ENCODE peak calls at places on chromosomes 5 and 9, in seven cellular contexts. G is effector memory CD4-positive, alpha-beta T cell; U is A549; H is prostate gland; Q is lower lobe of right lung; Z is aorta; T is hepatocyte. D is an unnamed sample. For H3K4me1, the result is how much of the 10 kb centered on the place peaks cover.

GRCh38 chr9:79902937-79903600 is 331.3 kb downstream of the TLE4 start:
- DNase-seq in G (no peak), Q (no peak), Z (no peak), H (no peak), U (no peak), T (no peak), D (no peak)

GRCh38 chr5:172145870-172146747 is 41.9 kb downstream of the STK10 start:
- DNase-seq in T (no peak), U (no peak), Z (no peak), G (no peak), H (no peak), Q (no peak), D (no peak)

GRCh38 chr5:14284366-14285148 is 141.4 kb downstream of the TRIO start:
- DNase-seq in Q (no peak), G (no peak), Z (no peak), U (no peak), H (no peak), T (no peak), D (no peak)

GRCh38 chr5:63603001-63603400 is 359.2 kb downstream of the HTR1A start:
- DNase-seq in H (no peak), T (no peak), Q (no peak), Z (no peak), G (no peak), U (no peak), D (no peak)

GRCh38 chr9:5553211-5553610 is 42.9 kb downstream of the PDCD1LG2 start:
- DNase-seq in T (no peak), U (no peak), Q (no peak), G (no peak), H (no peak), Z (no peak), D (no peak)

GRCh38 chr9:134915046-134915930 is 2.4 kb downstream of the FCN1 start:
- DNase-seq in T (no peak), U (no peak), G (no peak), Q (peak), Z (peak), H (no peak), D (peak)

GRCh38 chr5:147317978-147318684 is 83.3 kb downstream of the STK32A start:
- DNase-seq in T (no peak), H (no peak), U (no peak), Q (no peak), Z (no peak), G (no peak), D (no peak)

GRCh38 chr5:10452768-10453331 is 11.2 kb downstream of the ROPN1L start:
- DNase-seq in H (no peak), Z (no peak), Q (no peak), G (peak), T (peak), U (peak), D (no peak)

GRCh38 chr5:88829053-88829452 is 53.9 kb downstream of the MEF2C start:
- DNase-seq in Z (no peak), Q (no peak), G (no peak), H (no peak), T (no peak), U (no peak), D (peak)

GRCh38 chr5:998276-998974 is 10.2 kb upstream of the NKD2 start:
- DNase-seq in Z (peak), H (no peak), U (no peak), T (no peak), G (no peak), Q (peak), D (no peak)

GRCh38 chr9:14710804-14711203 is 11.7 kb downstream of the CER1 start:
- DNase-seq in H (no peak), T (no peak), Z (no peak), Q (no peak), U (no peak), G (no peak), D (no peak)

GRCh38 chr5:126855266-126855665 is 78.3 kb downstream of the LMNB1 start:
- DNase-seq in U (no peak), Z (no peak), H (no peak), G (no peak), T (no peak), Q (no peak), D (no peak)

GRCh38 chr5:96844476-96844990 is 31.8 kb upstream of the ERAP2 start:
- DNase-seq in U (no peak), G (no peak), T (no peak), H (no peak), Q (no peak), Z (no peak), D (no peak)

GRCh38 chr9:19922476-19923118 is 133.8 kb upstream of the SLC24A2 start:
- DNase-seq in U (peak), G (no peak), T (peak), Z (no peak), Q (no peak), H (no peak), D (no peak)

GRCh38 chr9:84371737-84372136 is 31.2 kb upstream of the SLC28A3 start:
- DNase-seq in T (peak), H (no peak), Z (no peak), Q (no peak), G (no peak), U (no peak), D (peak)

GRCh38 chr9:20980713-20981481 is 50.5 kb downstream of the HACD4 start:
- DNase-seq in H (peak), Z (no peak), Q (no peak), T (no peak), G (no peak), U (no peak), D (no peak)

GRCh38 chr5:141742866-141743651 is 61.0 kb upstream of the ARAP3 start:
- DNase-seq in G (no peak), Q (no peak), H (no peak), T (peak), Z (no peak), U (peak), D (no peak)

GRCh38 chr9:38119570-38119969 is 50.5 kb upstream of the SHB start:
- DNase-seq in U (peak), T (no peak), Z (no peak), G (no peak), Q (no peak), H (no peak), D (no peak)

GRCh38 chr9:94891183-94891582 is 164.7 kb downstream of the AOPEP start:
- DNase-seq in U (no peak), T (no peak), G (no peak), Z (no peak), Q (no peak), H (no peak), D (no peak)

GRCh38 chr9:126612813-126613641 is 701 bp upstream of the LMX1B start:
- DNase-seq in Q (no peak), T (no peak), Z (peak), H (no peak), U (no peak), G (no peak), D (no peak)

GRCh38 chr9:97752274-97752673 is 55.1 kb upstream of the XPA start:
- DNase-seq in T (no peak), U (no peak), H (no peak), G (no peak), Q (no peak), Z (no peak), D (no peak)

GRCh38 chr5:122751293-122751753 is 23.6 kb upstream of the SNX2 start:
- DNase-seq in H (no peak), Z (no peak), T (peak), Q (no peak), G (no peak), U (no peak), D (peak)

GRCh38 chr5:61624966-61625681 is 293.1 kb downstream of the ZSWIM6 start:
- DNase-seq in T (no peak), H (no peak), U (no peak), Q (no peak), G (no peak), Z (no peak), D (no peak)

GRCh38 chr5:90037646-90038045 is 371.9 kb downstream of the CETN3 start:
- DNase-seq in H (no peak), Q (no peak), U (no peak), G (no peak), Z (no peak), T (peak), D (peak)

GRCh38 chr5:54049144-54049543 is 261.2 kb downstream of the ARL15 start:
- DNase-seq in T (no peak), Q (no peak), G (no peak), H (no peak), Z (no peak), U (no peak), D (no peak)

GRCh38 chr5:54045077-54045792 is 265.1 kb downstream of the ARL15 start:
- DNase-seq in Q (no peak), T (peak), H (no peak), U (peak), Z (no peak), G (no peak), D (no peak)

GRCh38 chr5:54049963-54050362 is 260.4 kb downstream of the ARL15 start:
- DNase-seq in T (no peak), G (no peak), H (no peak), Q (no peak), U (no peak), Z (no peak), D (no peak)
- H3K27ac ChIP-seq in T (no peak), G (no peak), H (no peak), Q (no peak), U (peak), Z (no peak), D (no peak)

GRCh38 chr9:35688558-35689350 is 971 bp downstream of the TPM2 start:
- DNase-seq in H (no peak), G (no peak), T (peak), U (no peak), Q (no peak), Z (no peak), D (no peak)

GRCh38 chr9:35690447-35691324 is 961 bp upstream of the TPM2 start:
- DNase-seq in T (peak), H (peak), U (peak), G (no peak), Z (peak), Q (peak), D (peak)

GRCh38 chr9:35687972-35688557 is 1.7 kb downstream of the TPM2 start:
- DNase-seq in Z (no peak), T (no peak), H (no peak), G (no peak), U (no peak), Q (no peak), D (peak)

GRCh38 chr9:35689601-35690446 is at the start of gene TPM2:
- DNase-seq in T (peak), G (no peak), U (peak), Q (peak), Z (peak), H (peak), D (peak)

GRCh38 chr9:35689351-35689600 is 449 bp downstream of the TPM2 start:
- DNase-seq in G (no peak), U (peak), Z (no peak), T (no peak), Q (no peak), H (no peak), D (no peak)
- H3K4me3 ChIP-seq in G (no peak), U (peak), Z (peak), T (peak), Q (peak), H (peak), D (peak)

DNA sequence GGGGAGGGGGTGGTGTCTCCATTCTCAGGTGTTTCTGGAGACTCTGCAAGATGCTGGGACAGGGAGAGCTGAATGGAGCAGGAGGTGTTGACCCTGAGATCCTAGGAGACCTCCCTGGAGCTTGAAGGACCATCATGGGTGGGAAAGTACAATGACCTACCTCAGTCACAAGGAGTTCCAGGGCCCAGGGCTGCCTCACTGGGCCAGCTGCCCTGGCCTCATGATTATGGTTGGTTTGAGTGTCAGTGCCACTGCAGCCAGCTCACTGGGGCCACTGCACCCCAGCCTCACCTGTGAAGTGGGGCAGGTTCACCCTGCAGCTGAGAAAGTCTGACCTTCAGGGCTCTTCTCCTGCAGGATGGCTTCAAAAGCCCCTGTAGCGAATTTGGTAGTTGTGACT is 372.5 kb downstream of the IRX2 start:
- DNase-seq in H (no peak), Q (no peak), G (no peak), Z (no peak), U (no peak), T (no peak), D (no peak)
- H3K4me1 ChIP-seq in H (under half), Q (under half), G (under half), Z (under half), U (under half), T (under half), D (under half)

GRCh38 chr5:150500328-150500841 is 7.5 kb upstream of the NDST1 start:
- DNase-seq in G (no peak), Z (no peak), T (no peak), H (no peak), U (no peak), Q (no peak), D (peak)

GRCh38 chr5:150503386-150503785 is 4.5 kb upstream of the NDST1 start:
- DNase-seq in H (no peak), Z (no peak), Q (no peak), U (no peak), T (no peak), G (no peak), D (no peak)

GRCh38 chr5:150502847-150503246 is 5.1 kb upstream of the NDST1 start:
- DNase-seq in Z (no peak), Q (no peak), T (no peak), H (no peak), U (no peak), G (no peak), D (peak)

GRCh38 chr5:150500905-150501304 is 7.0 kb upstream of the NDST1 start:
- DNase-seq in Z (no peak), U (no peak), T (no peak), Q (no peak), H (no peak), G (no peak), D (no peak)

GRCh38 chr5:150502106-150502505 is 5.8 kb upstream of the NDST1 start:
- DNase-seq in Z (no peak), G (no peak), U (no peak), Q (no peak), T (no peak), H (no peak), D (no peak)
- H3K27ac ChIP-seq in Z (no peak), G (no peak), U (peak), Q (peak), T (no peak), H (no peak), D (peak)

GRCh38 chr5:140044041-140044440 is 942 bp upstream of the NRG2 start:
- DNase-seq in U (no peak), Q (no peak), Z (no peak), G (no peak), H (no peak), T (no peak), D (no peak)
- H3K4me3 ChIP-seq in U (peak), Q (no peak), Z (no peak), G (no peak), H (no peak), T (no peak), D (no peak)

DNA sequence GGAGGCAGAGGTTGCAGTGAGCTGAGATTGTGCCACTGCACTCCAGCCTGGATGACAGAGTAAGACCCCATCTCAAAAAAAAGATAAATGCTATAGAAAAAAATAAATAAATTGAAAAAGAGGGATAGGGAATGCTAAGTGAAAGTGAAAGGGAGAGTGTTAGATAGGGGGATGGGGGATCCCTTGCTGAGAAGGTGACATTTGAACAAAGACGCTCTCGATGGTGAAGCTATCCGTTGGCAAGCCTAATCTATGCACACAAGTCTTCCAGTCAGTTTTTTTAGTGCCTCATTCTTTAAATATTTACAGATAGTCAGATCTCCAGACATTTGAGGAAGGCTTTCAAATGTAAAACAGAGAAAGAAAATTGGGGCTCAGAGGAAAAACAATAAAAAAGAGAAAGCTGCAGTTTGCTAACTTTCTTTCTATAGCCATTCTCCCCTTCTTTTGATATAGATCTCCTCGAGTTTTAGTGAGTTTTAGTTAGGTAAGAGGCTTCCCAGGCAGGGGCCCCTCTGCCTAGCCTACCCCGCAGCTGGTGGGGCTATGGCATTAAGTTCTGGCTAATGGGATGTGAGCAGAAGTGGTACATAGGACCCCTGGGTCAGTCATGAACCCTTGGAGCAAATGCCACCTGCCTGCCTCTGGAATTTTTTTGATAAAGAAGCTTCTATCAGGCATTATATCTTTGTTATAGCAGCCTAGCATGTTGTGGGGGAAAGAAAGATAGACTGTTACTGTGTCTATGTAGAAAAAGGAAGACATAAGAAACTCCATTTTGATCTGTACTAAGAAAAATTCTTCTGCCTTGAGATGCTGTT is 12.0 kb downstream of the GLRX start:
- DNase-seq in Q (no peak), H (no peak), G (no peak), T (no peak), Z (no peak), U (no peak), D (no peak)
- H3K4me1 ChIP-seq in Q (half or more), H (under half), G (half or more), T (under half), Z (under half), U (half or more), D (under half)